ENCODE peak calls at places on chromosomes 5 and 9, in eight cellular contexts. V, R, S, D, C, K, T and O are unnamed samples.

GRCh38 chr5:32613050-32613672 is 27.8 kb downstream of the SUB1 start:
- DNase-seq in V (peak), R (peak), S (peak), D (peak), C (peak), K (peak), T (peak), O (peak)

GRCh38 chr9:81211741-81212140 is 477.6 kb downstream of the TLE1 start:
- DNase-seq in V (no peak), R (no peak), S (no peak), D (no peak), C (no peak), K (no peak), T (no peak), O (no peak)

GRCh38 chr9:34929506-34930102 is 28.5 kb upstream of the PHF24 start:
- DNase-seq in V (no peak), R (peak), S (no peak), D (no peak), C (no peak), K (peak), T (peak), O (peak)

GRCh38 chr9:72294952-72295351 is 70.1 kb downstream of the ZFAND5 start:
- DNase-seq in V (no peak), R (peak), S (peak), D (peak), C (no peak), K (no peak), T (no peak), O (peak)

GRCh38 chr5:98726258-98726657 is 47.2 kb upstream of the RGMB start:
- DNase-seq in V (no peak), R (no peak), S (no peak), D (no peak), C (no peak), K (no peak), T (no peak), O (no peak)

GRCh38 chr5:25955337-25955736 is 1083.0 kb downstream of the CDH9 start:
- DNase-seq in V (no peak), R (no peak), S (no peak), D (no peak), C (no peak), K (no peak), T (no peak), O (no peak)

GRCh38 chr5:11385901-11386293 is 518.3 kb downstream of the CTNND2 start:
- DNase-seq in V (no peak), R (no peak), S (no peak), D (no peak), C (no peak), K (no peak), T (no peak), O (no peak)

GRCh38 chr5:114243281-114243982 is 118.4 kb upstream of the KCNN2 start:
- DNase-seq in V (no peak), R (peak), S (no peak), D (no peak), C (peak), K (no peak), T (peak), O (peak)

GRCh38 chr5:75465480-75465879 is 45.9 kb downstream of the CERT1 start:
- DNase-seq in V (no peak), R (peak), S (no peak), D (no peak), C (no peak), K (no peak), T (peak), O (no peak)

GRCh38 chr5:127400946-127401670 is 110.5 kb downstream of the MEGF10 start:
- DNase-seq in V (no peak), R (no peak), S (no peak), D (no peak), C (no peak), K (no peak), T (peak), O (no peak)
- H3K4me3 ChIP-seq in V (no peak), R (no peak), S (no peak), D (no peak), C (no peak), K (no peak), T (no peak), O (no peak)

GRCh38 chr9:122381206-122381950 is 10.6 kb downstream of the PTGS1 start:
- DNase-seq in V (no peak), R (no peak), S (no peak), D (no peak), C (no peak), K (no peak), T (no peak), O (no peak)

GRCh38 chr9:122378236-122378635 is 7.4 kb downstream of the PTGS1 start:
- DNase-seq in V (no peak), R (no peak), S (no peak), D (no peak), C (no peak), K (no peak), T (no peak), O (no peak)

GRCh38 chr9:122380293-122380692 is 9.5 kb downstream of the PTGS1 start:
- DNase-seq in V (no peak), R (no peak), S (no peak), D (no peak), C (no peak), K (no peak), T (no peak), O (no peak)

GRCh38 chr9:122377241-122378164 is 6.7 kb downstream of the PTGS1 start:
- DNase-seq in V (no peak), R (no peak), S (no peak), D (no peak), C (no peak), K (no peak), T (peak), O (no peak)

GRCh38 chr9:122379340-122379739 is 8.5 kb downstream of the PTGS1 start:
- DNase-seq in V (no peak), R (no peak), S (no peak), D (no peak), C (no peak), K (no peak), T (no peak), O (no peak)
- TF ChIP-seq CTCF in V (no peak), R (peak), S (no peak), D (peak), C (no peak), K (peak), T (peak), O (peak)

GRCh38 chr5:77171141-77171910 is 39.2 kb upstream of the PDE8B start:
- DNase-seq in V (no peak), R (no peak), S (no peak), D (no peak), C (no peak), K (no peak), T (no peak), O (no peak)

GRCh38 chr5:77168187-77168883 is 42.1 kb upstream of the PDE8B start:
- DNase-seq in V (no peak), R (peak), S (peak), D (peak), C (peak), K (no peak), T (no peak), O (no peak)

GRCh38 chr5:77170196-77170595 is 40.3 kb upstream of the PDE8B start:
- DNase-seq in V (no peak), R (no peak), S (no peak), D (no peak), C (no peak), K (no peak), T (no peak), O (no peak)

GRCh38 chr5:77168884-77169254 is 41.6 kb upstream of the PDE8B start:
- DNase-seq in V (no peak), R (peak), S (peak), D (peak), C (no peak), K (no peak), T (peak), O (peak)

DNA sequence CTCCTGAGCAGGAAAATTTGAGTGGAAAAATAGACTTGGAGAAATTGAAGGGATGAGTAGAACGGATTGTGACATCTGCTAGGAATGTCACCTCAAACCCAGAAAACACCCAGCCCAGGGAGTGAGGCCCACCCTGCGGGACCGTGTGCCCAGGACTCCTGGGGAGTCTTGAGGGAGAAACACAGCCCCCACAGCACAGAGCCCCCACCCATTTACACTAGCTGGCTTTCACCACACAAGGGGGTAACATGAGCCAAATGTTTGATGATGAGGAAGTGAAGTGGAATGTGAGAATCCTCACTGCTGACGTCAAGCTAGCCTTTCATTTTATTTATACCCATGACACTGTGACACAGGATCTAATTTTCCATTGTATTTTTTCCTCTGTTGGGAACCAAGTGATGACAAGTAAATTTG is 42.8 kb upstream of the PDE8B start:
- DNase-seq in V (no peak), R (peak), S (no peak), D (no peak), C (peak), K (no peak), T (peak), O (peak)
- H3K4me3 ChIP-seq in V (no peak), R (no peak), S (no peak), D (no peak), C (no peak), K (no peak), T (no peak), O (no peak)

GRCh38 chr9:82912639-82913038 is 150.3 kb downstream of the RASEF start:
- DNase-seq in V (no peak), R (no peak), S (no peak), D (no peak), C (no peak), K (no peak), T (no peak), O (peak)
- TF ChIP-seq CTCF in V (no peak), R (no peak), S (no peak), D (no peak), C (no peak), K (peak), T (peak), O (peak)

DNA sequence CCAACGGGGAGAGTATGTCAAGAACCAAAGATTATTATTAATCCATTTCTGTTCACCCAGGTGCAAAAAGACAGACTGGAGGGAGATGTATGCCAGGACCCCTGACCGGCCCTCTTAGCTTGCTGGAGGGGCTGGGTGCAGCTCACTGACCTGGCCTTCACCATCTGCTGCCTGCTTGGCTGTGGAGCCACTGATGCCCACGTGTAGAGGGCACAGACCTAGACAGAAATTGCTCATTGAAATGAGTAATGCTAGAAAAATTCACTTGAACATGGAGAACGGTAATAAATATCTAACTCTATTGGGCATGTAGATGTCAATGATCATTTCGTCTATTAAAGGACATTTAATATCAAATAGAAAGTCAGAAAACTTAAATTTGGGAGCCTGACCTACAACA is 58.8 kb upstream of the ERCC6L2 start:
- DNase-seq in V (no peak), R (no peak), S (no peak), D (no peak), C (no peak), K (no peak), T (no peak), O (no peak)
- H3K4me3 ChIP-seq in V (no peak), R (no peak), S (no peak), D (no peak), C (no peak), K (no peak), T (no peak), O (no peak)

GRCh38 chr5:54854883-54855581 is 130.4 kb downstream of the ESM1 start:
- DNase-seq in V (no peak), R (no peak), S (no peak), D (no peak), C (no peak), K (no peak), T (no peak), O (no peak)

GRCh38 chr5:54851449-54851848 is 133.9 kb downstream of the ESM1 start:
- DNase-seq in V (no peak), R (no peak), S (no peak), D (no peak), C (no peak), K (no peak), T (no peak), O (peak)

GRCh38 chr5:54852007-54852406 is 133.4 kb downstream of the ESM1 start:
- DNase-seq in V (no peak), R (no peak), S (no peak), D (no peak), C (no peak), K (no peak), T (no peak), O (no peak)
- TF ChIP-seq CTCF in V (no peak), R (no peak), S (no peak), D (no peak), C (no peak), K (peak), T (peak), O (no peak)

DNA sequence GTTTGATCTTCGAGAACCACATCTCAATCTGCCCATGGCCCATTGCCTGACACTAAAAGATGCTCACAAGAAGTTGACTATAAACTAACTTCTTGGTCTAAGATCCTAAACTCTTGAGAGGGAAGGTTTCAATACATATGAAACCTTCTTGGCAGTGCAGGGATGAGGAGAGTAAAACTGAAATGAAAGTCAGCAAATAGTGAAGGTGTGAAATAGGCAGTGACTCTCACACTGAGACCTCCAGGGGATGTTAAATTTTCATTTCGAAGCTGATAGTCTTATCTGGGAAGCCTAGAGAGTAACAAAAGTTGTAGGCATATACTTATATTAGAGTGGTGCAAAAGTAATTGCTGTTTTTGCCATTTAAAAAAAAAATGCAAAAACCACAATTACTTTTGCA is 974 bp upstream of the CYSTM1 start:
- DNase-seq in V (no peak), R (no peak), S (no peak), D (no peak), C (no peak), K (no peak), T (no peak), O (no peak)
- H3K4me3 ChIP-seq in V (no peak), R (no peak), S (no peak), D (peak), C (no peak), K (peak), T (no peak), O (no peak)

GRCh38 chr9:107270580-107270979 is 12.5 kb upstream of the RAD23B start:
- DNase-seq in V (no peak), R (no peak), S (no peak), D (no peak), C (no peak), K (no peak), T (no peak), O (no peak)

GRCh38 chr9:107269681-107270080 is 13.4 kb upstream of the RAD23B start:
- DNase-seq in V (no peak), R (peak), S (no peak), D (no peak), C (peak), K (no peak), T (peak), O (no peak)

GRCh38 chr9:107268560-107268959 is 14.5 kb upstream of the RAD23B start:
- DNase-seq in V (no peak), R (no peak), S (no peak), D (no peak), C (no peak), K (no peak), T (no peak), O (no peak)

GRCh38 chr9:107269254-107269653 is 13.8 kb upstream of the RAD23B start:
- DNase-seq in V (no peak), R (no peak), S (no peak), D (no peak), C (no peak), K (no peak), T (no peak), O (no peak)

GRCh38 chr9:107270082-107270481 is 13.0 kb upstream of the RAD23B start:
- DNase-seq in V (no peak), R (no peak), S (no peak), D (no peak), C (no peak), K (no peak), T (no peak), O (no peak)
- TF ChIP-seq CTCF in V (no peak), R (no peak), S (no peak), D (no peak), C (no peak), K (no peak), T (no peak), O (no peak)

GRCh38 chr5:110956280-110956912 is 115.1 kb upstream of the TSLP start:
- DNase-seq in V (no peak), R (no peak), S (no peak), D (peak), C (no peak), K (no peak), T (no peak), O (no peak)
- H3K4me3 ChIP-seq in V (no peak), R (no peak), S (no peak), D (no peak), C (no peak), K (no peak), T (no peak), O (no peak)